ENCODE peak calls at places on chromosomes 2 and 18, in ten cellular contexts. Z is A549; C is SW480; P is AG20443; U is stimulated activated CD4-positive, alpha-beta T cell treated with anti-CD3 and anti-CD28 coated beads, Interleukin-12 subunit alpha, Interleukin-12 subunit beta, amount 100 ng/mL, for 4 hours; O is EL; B is COR-L47; S is SHP77; A is NCI-H524; Y is colonic mucosa. G is an unnamed sample.

GRCh38 chr18:13217466-13217961 is 1.0 kb upstream of the LDLRAD4 start:
- DNase-seq in B (peak), U (peak), Y (peak), Z (peak), O (peak), S (peak), C (peak), A (peak), P (peak), G (no peak)

GRCh38 chr18:42268793-42269192 is 313.8 kb downstream of the PIK3C3 start:
- DNase-seq in P (no peak), S (no peak), Z (no peak), A (peak), Y (no peak), B (no peak), U (no peak), C (no peak), O (no peak), G (no peak)

GRCh38 chr2:212777020-212777491 is 238.5 kb upstream of the ERBB4 start:
- DNase-seq in U (no peak), P (peak), O (peak), C (peak), Y (no peak), B (peak), Z (peak), S (peak), A (peak), G (no peak)

GRCh38 chr2:158325782-158326335 is 130.7 kb downstream of the CCDC148 start:
- DNase-seq in S (no peak), U (no peak), Y (no peak), O (peak), Z (no peak), C (no peak), B (no peak), A (no peak), P (no peak), G (no peak)

GRCh38 chr2:32559136-32559535 is 68.7 kb upstream of the TTC27 start:
- DNase-seq in B (no peak), Y (no peak), S (no peak), C (no peak), P (no peak), U (no peak), O (no peak), Z (no peak), A (no peak), G (no peak)

GRCh38 chr2:11102956-11103860 is 52.1 kb upstream of the SLC66A3 start:
- DNase-seq in B (peak), U (no peak), Z (no peak), Y (no peak), C (no peak), S (no peak), P (no peak), O (no peak), A (no peak), G (no peak)

GRCh38 chr2:171342014-171342413 is 91.8 kb downstream of the METTL8 start:
- DNase-seq in U (no peak), S (no peak), A (no peak), C (no peak), Z (no peak), P (peak), Y (peak), O (no peak), B (no peak), G (no peak)

GRCh38 chr2:15170068-15170775 is 390.9 kb downstream of the NBAS start:
- DNase-seq in C (no peak), Y (no peak), U (no peak), O (no peak), S (no peak), A (no peak), B (no peak), Z (no peak), P (peak), G (no peak)

GRCh38 chr2:201630577-201630976 is 12.7 kb downstream of the TMEM237 start:
- DNase-seq in C (no peak), S (no peak), B (no peak), Y (no peak), Z (no peak), A (no peak), P (no peak), O (no peak), U (no peak), G (no peak)

GRCh38 chr2:42924436-42924897 is 132.1 kb upstream of the HAAO start:
- DNase-seq in O (no peak), C (no peak), Z (no peak), Y (no peak), P (no peak), A (no peak), U (no peak), S (no peak), B (no peak), G (no peak)

GRCh38 chr2:240813231-240813921 is 6.6 kb downstream of the KIF1A start:
- DNase-seq in Z (no peak), Y (no peak), B (no peak), U (no peak), A (no peak), C (no peak), S (no peak), P (no peak), O (no peak), G (no peak)

GRCh38 chr2:128309341-128310093 is 9.2 kb downstream of the HS6ST1 start:
- DNase-seq in Z (no peak), O (no peak), B (peak), C (peak), Y (peak), A (peak), P (no peak), U (no peak), S (peak), G (no peak)

GRCh38 chr2:161576421-161576820 is 47.8 kb upstream of the SLC4A10 start:
- DNase-seq in A (peak), P (no peak), C (no peak), U (no peak), S (no peak), Z (peak), O (peak), B (peak), Y (no peak), G (no peak)

GRCh38 chr2:175036582-175037018 is 31.4 kb upstream of the CHN1 start:
- DNase-seq in O (peak), A (peak), B (peak), S (no peak), C (peak), Z (peak), U (no peak), P (peak), Y (no peak), G (no peak)

GRCh38 chr2:195658541-195658890 is 1.5 kb downstream of the SLC39A10 start:
- DNase-seq in Z (peak), A (peak), P (peak), B (peak), U (no peak), O (peak), S (peak), C (peak), Y (peak), G (no peak)

GRCh38 chr2:19569300-19569791 is 210.9 kb upstream of the OSR1 start:
- DNase-seq in O (peak), A (no peak), S (no peak), C (no peak), Y (no peak), U (no peak), P (peak), Z (peak), B (no peak), G (no peak)

GRCh38 chr2:237473474-237474453 is 13.3 kb upstream of the MLPH start:
- DNase-seq in A (no peak), Y (no peak), C (peak), B (no peak), O (peak), Z (no peak), S (no peak), P (peak), U (no peak), G (no peak)

GRCh38 chr2:211093743-211094303 is 537.4 kb downstream of the CPS1 start:
- DNase-seq in S (no peak), O (no peak), U (no peak), A (peak), B (no peak), Y (no peak), C (peak), P (no peak), Z (peak), G (no peak)

GRCh38 chr2:102050854-102051391 is 59.2 kb downstream of the IL1R2 start:
- DNase-seq in U (no peak), B (no peak), Z (no peak), O (peak), Y (peak), C (no peak), S (no peak), P (peak), A (no peak), G (no peak)

GRCh38 chr2:23199115-23199918 is 185.7 kb upstream of the KLHL29 start:
- DNase-seq in A (peak), O (peak), U (no peak), Z (peak), B (no peak), Y (no peak), P (no peak), C (peak), S (peak), G (no peak)

GRCh38 chr2:120833127-120833675 is 97.5 kb downstream of the GLI2 start:
- DNase-seq in Y (no peak), U (no peak), Z (no peak), A (no peak), S (no peak), C (no peak), P (no peak), B (no peak), O (no peak), G (no peak)

GRCh38 chr2:160266078-160266551 is 66.0 kb upstream of the ITGB6 start:
- DNase-seq in O (no peak), U (no peak), Y (no peak), A (no peak), S (no peak), Z (no peak), P (no peak), B (no peak), C (peak), G (no peak)

GRCh38 chr18:73948497-73948896 is 199.1 kb downstream of the FBXO15 start:
- DNase-seq in A (no peak), O (peak), P (no peak), B (no peak), C (no peak), U (no peak), S (no peak), Y (no peak), Z (no peak), G (no peak)

GRCh38 chr18:3119401-3120323 is 100.1 kb downstream of the MYOM1 start:
- DNase-seq in B (no peak), Y (peak), O (no peak), C (peak), P (no peak), S (no peak), A (no peak), U (no peak), Z (peak), G (no peak)

GRCh38 chr2:217204358-217204757 is 344.5 kb upstream of the TNP1 start:
- DNase-seq in B (no peak), Z (no peak), C (no peak), Y (no peak), A (no peak), O (peak), S (no peak), P (no peak), U (no peak), G (no peak)

GRCh38 chr2:157699009-157699408 is 70.3 kb upstream of the ACVR1C start:
- DNase-seq in O (no peak), P (no peak), Z (no peak), C (no peak), A (no peak), Y (no peak), U (no peak), B (no peak), S (no peak), G (no peak)

GRCh38 chr2:1081411-1082225 is 131.0 kb downstream of the SNTG2 start:
- DNase-seq in C (no peak), S (peak), A (no peak), U (no peak), O (peak), P (peak), B (no peak), Y (peak), Z (no peak), G (no peak)

GRCh38 chr18:45621068-45621511 is 5.8 kb downstream of the SLC14A2 start:
- DNase-seq in O (peak), S (peak), U (peak), A (peak), Y (peak), P (peak), Z (peak), B (peak), C (peak), G (peak)

GRCh38 chr2:149365826-149366583 is 35.6 kb downstream of the LYPD6 start:
- DNase-seq in P (no peak), C (peak), B (peak), A (no peak), U (no peak), Z (no peak), Y (peak), S (peak), O (peak), G (no peak)

GRCh38 chr2:97931118-97931850 is 64.5 kb downstream of the TMEM131 start:
- DNase-seq in Z (no peak), U (no peak), S (no peak), A (no peak), P (no peak), O (no peak), B (no peak), Y (no peak), C (no peak), G (no peak)

GRCh38 chr2:51997571-51997970 is 965.6 kb upstream of the NRXN1 start:
- DNase-seq in Z (peak), A (peak), B (no peak), S (no peak), Y (no peak), U (no peak), C (no peak), P (no peak), O (no peak), G (no peak)

G was measured in GM12892.